ENCODE peak calls at places on chromosomes 7 and 10, in nine cellular contexts. U is OCI-LY7, V is cardiac fibroblast, X is HFF-Myc, T is mucosa of descending colon, B is Panc1, Y is astrocyte, P is type B pancreatic cell, Z is GM13976. S is an unnamed sample.

GRCh38 chr10:71530781-71531180 is 134.1 kb downstream of the CDH23 start:
- DNase-seq in U (no peak), V (no peak), X (no peak), T (no peak), B (no peak), Y (no peak), P (no peak), Z (no peak), S (no peak)

GRCh38 chr7:13551503-13551902 is 438.0 kb downstream of the ETV1 start:
- DNase-seq in U (no peak), V (no peak), X (no peak), T (no peak), B (no peak), Y (peak), P (no peak), Z (no peak), S (no peak)

GRCh38 chr7:143362126-143362961 is at the start of gene FAM131B:
- DNase-seq in U (no peak), V (no peak), X (no peak), T (no peak), B (no peak), Y (no peak), P (no peak), Z (peak), S (peak)

GRCh38 chr7:64879097-64879730 is 23.9 kb upstream of the ZNF273 start:
- DNase-seq in U (no peak), V (no peak), X (no peak), T (no peak), B (no peak), Y (no peak), P (peak), Z (no peak), S (no peak)

GRCh38 chr10:48535416-48536225 is 69.3 kb downstream of the ARHGAP22 start:
- DNase-seq in U (no peak), V (no peak), X (no peak), T (no peak), B (no peak), Y (no peak), P (no peak), Z (no peak), S (no peak)

GRCh38 chr10:91907914-91908357 is 1.4 kb downstream of the FGFBP3 start:
- DNase-seq in U (no peak), V (no peak), X (no peak), T (no peak), B (no peak), Y (no peak), P (no peak), Z (no peak), S (peak)

GRCh38 chr10:48459270-48460147 is 145.4 kb downstream of the ARHGAP22 start:
- DNase-seq in U (no peak), V (no peak), X (no peak), T (no peak), B (no peak), Y (no peak), P (peak), Z (no peak), S (no peak)

GRCh38 chr10:71687480-71687879 is 32.1 kb downstream of the C10orf105 start:
- DNase-seq in U (no peak), V (no peak), X (no peak), T (no peak), B (no peak), Y (no peak), P (no peak), Z (no peak), S (no peak)

GRCh38 chr10:21494221-21495001 is 31.1 kb downstream of the SKIDA1 start:
- DNase-seq in U (no peak), V (peak), X (no peak), T (no peak), B (no peak), Y (no peak), P (peak), Z (peak), S (peak)

GRCh38 chr10:85602713-85603112 is 763.9 kb downstream of the GRID1 start:
- DNase-seq in U (no peak), V (no peak), X (no peak), T (no peak), B (no peak), Y (no peak), P (no peak), Z (no peak), S (no peak)

GRCh38 chr10:103790580-103790979 is 64.8 kb downstream of the SH3PXD2A start:
- DNase-seq in U (no peak), V (no peak), X (no peak), T (no peak), B (no peak), Y (no peak), P (no peak), Z (no peak), S (no peak)

GRCh38 chr10:113329121-113329596 is 223.7 kb upstream of the HABP2 start:
- DNase-seq in U (no peak), V (peak), X (no peak), T (no peak), B (no peak), Y (peak), P (no peak), Z (no peak), S (no peak)

GRCh38 chr10:100598166-100598565 is 62.4 kb downstream of the HIF1AN start:
- DNase-seq in U (no peak), V (no peak), X (no peak), T (no peak), B (no peak), Y (no peak), P (no peak), Z (no peak), S (no peak)

GRCh38 chr10:32958992-32959703 is 1.1 kb upstream of the ITGB1 start:
- DNase-seq in U (no peak), V (no peak), X (no peak), T (no peak), B (no peak), Y (no peak), P (no peak), Z (peak), S (peak)

GRCh38 chr10:112782176-112782907 is 167.7 kb upstream of the TCF7L2 start:
- DNase-seq in U (no peak), V (peak), X (no peak), T (peak), B (no peak), Y (no peak), P (no peak), Z (no peak), S (no peak)

GRCh38 chr10:33653584-33654367 is 319.3 kb upstream of the NRP1 start:
- DNase-seq in U (no peak), V (peak), X (no peak), T (no peak), B (no peak), Y (peak), P (no peak), Z (no peak), S (no peak)

GRCh38 chr7:132098337-132098736 is 477.9 kb downstream of the PLXNA4 start:
- DNase-seq in U (no peak), V (no peak), X (no peak), T (no peak), B (no peak), Y (no peak), P (no peak), Z (no peak), S (no peak)

GRCh38 chr7:16753102-16753931 is at the start of gene TSPAN13:
- DNase-seq in U (peak), V (peak), X (no peak), T (peak), B (peak), Y (peak), P (peak), Z (peak), S (peak)

GRCh38 chr7:97298561-97298960 is 181.1 kb downstream of the SDHAF3 start:
- DNase-seq in U (no peak), V (peak), X (no peak), T (no peak), B (no peak), Y (peak), P (no peak), Z (no peak), S (no peak)

GRCh38 chr10:122201401-122201800 is 69.7 kb upstream of the BTBD16 start:
- DNase-seq in U (no peak), V (no peak), X (no peak), T (no peak), B (no peak), Y (no peak), P (no peak), Z (no peak), S (no peak)

GRCh38 chr7:2360791-2361190 is 6.2 kb downstream of the EIF3B start:
- DNase-seq in U (no peak), V (peak), X (no peak), T (no peak), B (no peak), Y (peak), P (no peak), Z (no peak), S (no peak)

GRCh38 chr7:2014391-2015241 is 218.1 kb downstream of the MAD1L1 start:
- DNase-seq in U (no peak), V (no peak), X (no peak), T (no peak), B (no peak), Y (no peak), P (no peak), Z (no peak), S (no peak)

GRCh38 chr7:93185303-93186027 is 37.3 kb upstream of the SAMD9L start:
- DNase-seq in U (no peak), V (peak), X (no peak), T (no peak), B (no peak), Y (no peak), P (no peak), Z (no peak), S (no peak)

GRCh38 chr10:48612241-48612943 is 7.5 kb upstream of the ARHGAP22 start:
- DNase-seq in U (no peak), V (no peak), X (no peak), T (no peak), B (no peak), Y (peak), P (peak), Z (no peak), S (no peak)

GRCh38 chr7:116980354-116980753 is 27.1 kb downstream of the ST7 start:
- DNase-seq in U (no peak), V (no peak), X (no peak), T (no peak), B (no peak), Y (no peak), P (no peak), Z (no peak), S (no peak)

GRCh38 chr7:17971392-17971791 is 31.1 kb upstream of the SNX13 start:
- DNase-seq in U (no peak), V (peak), X (no peak), T (no peak), B (no peak), Y (peak), P (no peak), Z (no peak), S (no peak)

GRCh38 chr10:99396471-99396870 is 34.0 kb downstream of the GOT1 start:
- DNase-seq in U (no peak), V (peak), X (no peak), T (no peak), B (no peak), Y (peak), P (no peak), Z (no peak), S (no peak)

GRCh38 chr7:157663061-157663863 is 326.5 kb downstream of the DNAJB6 start:
- DNase-seq in U (no peak), V (no peak), X (no peak), T (no peak), B (no peak), Y (peak), P (no peak), Z (no peak), S (no peak)

GRCh38 chr10:5411941-5412276 is 448 bp upstream of the NET1 start:
- DNase-seq in U (no peak), V (no peak), X (no peak), T (no peak), B (no peak), Y (no peak), P (no peak), Z (no peak), S (no peak)

GRCh38 chr7:99791667-99792356 is 7.8 kb upstream of the CYP3A4 start:
- DNase-seq in U (no peak), V (no peak), X (no peak), T (no peak), B (no peak), Y (no peak), P (no peak), Z (no peak), S (no peak)

GRCh38 chr10:98312816-98313215 is 44.8 kb upstream of the LOXL4 start:
- DNase-seq in U (no peak), V (no peak), X (no peak), T (no peak), B (no peak), Y (no peak), P (no peak), Z (no peak), S (no peak)

GRCh38 chr10:73648975-73649829 is 6.6 kb downstream of the SYNPO2L start:
- DNase-seq in U (no peak), V (peak), X (no peak), T (no peak), B (no peak), Y (peak), P (no peak), Z (no peak), S (no peak)

GRCh38 chr7:26705567-26705966 is 158.8 kb downstream of the SKAP2 start:
- DNase-seq in U (no peak), V (peak), X (peak), T (peak), B (peak), Y (peak), P (no peak), Z (no peak), S (no peak)

GRCh38 chr10:76192694-76193304 is 761.4 kb downstream of the LRMDA start:
- DNase-seq in U (no peak), V (peak), X (no peak), T (no peak), B (no peak), Y (no peak), P (no peak), Z (no peak), S (no peak)

GRCh38 chr10:32038777-32039176 is 17.4 kb downstream of the KIF5B start:
- DNase-seq in U (no peak), V (no peak), X (no peak), T (no peak), B (no peak), Y (peak), P (no peak), Z (no peak), S (no peak)

GRCh38 chr7:2452074-2452507 is 24.1 kb downstream of the GRIFIN start:
- DNase-seq in U (no peak), V (no peak), X (no peak), T (peak), B (no peak), Y (no peak), P (no peak), Z (peak), S (peak)

DNA sequence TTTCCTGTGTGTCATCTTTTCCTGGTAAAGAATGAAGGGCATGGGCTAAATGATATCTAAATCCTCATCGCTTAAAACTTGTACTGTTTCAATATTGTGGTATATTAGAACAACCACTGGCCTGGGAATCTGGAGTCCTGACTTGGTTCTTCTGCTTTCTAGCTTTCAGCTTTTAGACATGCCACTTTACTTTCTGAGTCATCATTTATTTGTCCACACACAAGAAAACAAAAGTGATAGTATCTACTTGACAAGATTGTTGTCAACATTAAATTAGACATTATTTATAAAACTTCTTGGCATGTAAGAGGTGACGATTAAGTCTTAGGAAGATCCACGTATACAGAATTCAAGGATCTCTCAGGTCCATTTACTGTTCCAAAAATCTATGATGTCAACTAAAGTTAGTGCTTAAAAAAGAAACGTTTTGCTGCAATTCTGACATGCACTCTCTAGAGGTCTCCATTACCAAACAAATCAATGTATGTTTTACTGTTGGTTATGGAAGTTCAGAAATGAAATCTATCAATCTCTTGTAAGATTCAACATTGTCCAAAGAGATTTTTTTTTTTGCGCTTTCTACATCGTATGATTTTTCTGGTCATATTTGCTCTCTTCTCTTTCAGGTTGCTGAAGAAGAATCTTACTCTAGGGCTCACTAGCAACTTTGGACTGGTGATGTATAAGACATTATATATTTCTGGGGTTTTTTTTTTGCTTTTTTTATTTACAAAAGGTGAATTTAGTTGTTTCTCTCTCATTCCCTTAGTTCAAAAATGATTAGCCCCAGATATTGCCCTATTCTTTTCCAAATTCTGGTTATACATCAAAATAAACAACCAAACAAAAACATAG is 53.6 kb upstream of the DYNC1I1 start:
- DNase-seq in U (no peak), V (peak), X (no peak), T (no peak), B (peak), Y (no peak), P (no peak), Z (peak), S (no peak)
- TF ChIP-seq CTCF in U (peak), V (peak), X (no peak), T (no peak), B (peak), Y (peak), P (peak), Z (no peak), S (peak)

DNA sequence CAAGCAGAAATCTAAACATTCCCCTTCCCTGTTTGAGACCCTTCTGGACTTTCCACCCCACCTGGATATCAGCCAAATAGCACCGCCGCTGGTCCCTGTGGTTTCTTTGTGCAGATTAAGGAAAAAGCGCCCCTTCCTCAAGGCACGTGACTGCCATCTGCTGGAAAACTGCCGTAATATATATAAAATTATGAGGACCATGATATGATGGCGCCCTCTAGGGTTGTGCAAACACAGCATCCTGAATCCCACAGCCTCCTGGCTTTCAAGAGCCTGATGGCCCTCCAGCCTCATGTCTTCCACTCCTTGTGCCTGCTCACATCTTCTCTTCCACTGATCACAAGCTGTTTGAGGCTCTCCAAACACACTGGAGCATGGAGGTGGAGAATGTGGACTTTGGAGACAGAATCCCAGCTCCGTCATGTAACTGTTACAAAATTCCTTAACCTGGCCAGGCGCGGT is 121.3 kb downstream of the MYL10 start:
- DNase-seq in U (peak), V (peak), X (no peak), T (peak), B (peak), Y (no peak), P (peak), Z (peak), S (peak)
- TF ChIP-seq CTCF in U (peak), V (peak), X (peak), T (peak), B (peak), Y (peak), P (peak), Z (peak), S (peak)

DNA sequence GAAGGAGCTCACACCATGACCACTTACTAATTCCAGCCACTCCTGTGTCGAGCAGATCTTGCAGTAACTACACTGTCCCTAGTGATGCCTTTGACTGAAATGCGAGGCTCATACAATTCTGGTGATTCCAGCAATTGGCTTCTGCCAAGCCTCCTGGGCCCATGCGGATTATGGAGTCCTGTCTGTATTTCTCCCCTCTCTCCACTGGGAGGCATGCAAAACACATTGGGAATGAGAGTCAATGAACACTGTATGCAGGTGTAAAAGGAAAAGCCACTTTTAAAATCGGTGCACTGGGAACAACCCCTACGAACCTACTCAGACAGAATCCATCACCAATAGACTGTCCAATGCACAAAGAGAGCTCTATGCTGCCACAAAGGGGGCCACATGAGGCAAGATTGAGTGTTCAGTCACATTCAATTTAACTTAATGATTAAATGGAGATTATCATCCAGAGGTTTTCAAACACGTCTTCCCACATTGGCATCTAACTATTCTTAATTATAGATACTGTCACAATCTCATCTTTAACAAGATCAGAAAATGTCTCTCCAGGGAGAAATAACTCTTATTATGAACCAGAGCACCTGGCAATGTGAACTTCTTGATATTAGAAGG is 550.6 kb downstream of the GLRX3 start:
- DNase-seq in U (no peak), V (no peak), X (no peak), T (no peak), B (no peak), Y (no peak), P (no peak), Z (no peak), S (no peak)
- TF ChIP-seq CTCF in U (peak), V (no peak), X (no peak), T (no peak), B (peak), Y (no peak), P (peak), Z (no peak), S (no peak)

GRCh38 chr10:126101744-126102143 is 205.4 kb downstream of the FANK1 start:
- DNase-seq in U (peak), V (no peak), X (no peak), T (peak), B (no peak), Y (no peak), P (no peak), Z (peak), S (peak)

GRCh38 chr10:126098216-126098561 is 201.8 kb downstream of the FANK1 start:
- DNase-seq in U (no peak), V (no peak), X (no peak), T (no peak), B (no peak), Y (no peak), P (no peak), Z (no peak), S (no peak)

GRCh38 chr10:126094537-126094936 is 198.2 kb downstream of the FANK1 start:
- DNase-seq in U (no peak), V (no peak), X (no peak), T (no peak), B (no peak), Y (peak), P (no peak), Z (no peak), S (no peak)

GRCh38 chr10:126092806-126093205 is 196.4 kb downstream of the FANK1 start:
- DNase-seq in U (no peak), V (peak), X (no peak), T (no peak), B (no peak), Y (peak), P (no peak), Z (no peak), S (no peak)

GRCh38 chr10:126097558-126098215 is 201.3 kb downstream of the FANK1 start:
- DNase-seq in U (no peak), V (no peak), X (no peak), T (no peak), B (no peak), Y (peak), P (peak), Z (no peak), S (no peak)
- TF ChIP-seq CTCF in U (peak), V (no peak), X (peak), T (no peak), B (peak), Y (peak), P (no peak), Z (no peak), S (peak)

GRCh38 chr10:64547168-64547567 is 1026.0 kb downstream of the REEP3 start:
- DNase-seq in U (no peak), V (no peak), X (no peak), T (no peak), B (no peak), Y (no peak), P (no peak), Z (no peak), S (no peak)
- TF ChIP-seq CTCF in U (no peak), V (no peak), X (no peak), T (no peak), B (no peak), Y (no peak), P (no peak), Z (no peak), S (no peak)

GRCh38 chr10:10233256-10233655 is 784.4 kb upstream of the CELF2 start:
- DNase-seq in U (no peak), V (peak), X (no peak), T (no peak), B (no peak), Y (no peak), P (no peak), Z (no peak), S (no peak)
- TF ChIP-seq CTCF in U (no peak), V (no peak), X (no peak), T (no peak), B (no peak), Y (no peak), P (no peak), Z (no peak), S (no peak)

S was measured in GM13977.